ENCODE peak calls at places on chromosomes 11 and 22, in six cellular contexts. J is non-pigmented ciliary epithelial cell; I is activated CD4-positive, alpha-beta T cell treated with anti-CD3 and anti-CD28 coated beads for 36 hours; Y is cardiac muscle cell; O is NCI-H526 treated with DMSO at 0.1 percent for 48 hours; S is GM12865. C is an unnamed sample.
A peak's percentile ranks its signal among the peaks of the same experiment; 100 is the strongest.

GRCh38 chr22:26502688-26503561 is 9.3 kb downstream of the TFIP11 start:
- DNase-seq in J (no peak), I (peak; percentile 72), Y (peak; percentile 67), O (no peak), S (peak; percentile 79), C (peak; percentile 80)

GRCh38 chr22:33083212-33083611 is 25.0 kb upstream of the SYN3 start:
- DNase-seq in J (no peak), I (no peak), Y (no peak), O (no peak), S (peak; percentile 43), C (peak; percentile 0)

GRCh38 chr11:59556883-59557205 is 45.5 kb downstream of the OR4D9 start:
- DNase-seq in J (no peak), I (peak; percentile 51), Y (no peak), O (peak; percentile 41), S (peak; percentile 69), C (peak; percentile 89)

GRCh38 chr22:36467042-36467810 is 14.2 kb downstream of the TXN2 start:
- DNase-seq in J (no peak), I (no peak), Y (peak; percentile 57), O (no peak), S (no peak), C (no peak)

GRCh38 chr11:33722579-33723234 is 13.5 kb downstream of the CD59 start:
- DNase-seq in J (peak; percentile 41), I (peak; percentile 76), Y (no peak), O (no peak), S (peak; percentile 64), C (peak; percentile 59)

GRCh38 chr11:132126973-132127900 is 756.8 kb downstream of the NTM start:
- DNase-seq in J (peak; percentile 86), I (no peak), Y (peak; percentile 21), O (no peak), S (peak; percentile 22), C (peak; percentile 5)

GRCh38 chr22:28142361-28142801 is 223.3 kb upstream of the PITPNB start:
- DNase-seq in J (peak; percentile 86), I (no peak), Y (no peak), O (no peak), S (no peak), C (no peak)

GRCh38 chr11:10543782-10544181 is 2.8 kb upstream of the RNF141 start:
- DNase-seq in J (no peak), I (no peak), Y (no peak), O (no peak), S (no peak), C (no peak)

C was measured in OCI-M1.